ENCODE peak calls at places on chromosomes 5 and 9, in seven cellular contexts. F is transverse colon, R is IMR-90, V is tibial nerve, C is gastrocnemius medialis, T is HCT116, Y is stomach. O is an unnamed sample.
A peak's percentile ranks its signal among the peaks of the same experiment; 100 is the strongest.

GRCh38 chr5:142441638-142442037 is 116.8 kb upstream of the SPRY4 start:
- DNase-seq in Y (no peak), V (no peak), R (peak; percentile 33), C (peak; percentile 30), F (peak; percentile 27), T (peak; percentile 43), O (no peak)

GRCh38 chr9:95574176-95574575 is 57.4 kb upstream of the PTCH1 start:
- DNase-seq in C (no peak), Y (no peak), V (no peak), R (no peak), F (no peak), T (no peak), O (no peak)

GRCh38 chr5:10836991-10837390 is 76.0 kb upstream of the DAP start:
- DNase-seq in C (no peak), T (no peak), V (no peak), R (peak; percentile 83), Y (no peak), F (no peak), O (no peak)

GRCh38 chr5:9498541-9499497 is 47.1 kb downstream of the SEMA5A start:
- DNase-seq in F (no peak), C (no peak), Y (no peak), T (no peak), V (no peak), R (peak; percentile 20), O (no peak)

GRCh38 chr9:123562844-123563346 is 206.9 kb downstream of the CRB2 start:
- DNase-seq in R (peak; percentile 95), V (no peak), C (no peak), Y (no peak), T (no peak), F (no peak), O (no peak)

GRCh38 chr5:10601246-10602030 is 37.6 kb downstream of the ANKRD33B start:
- DNase-seq in F (peak; percentile 63), V (peak; percentile 91), T (peak; percentile 16), Y (peak; percentile 58), C (peak; percentile 85), R (peak; percentile 91), O (peak; percentile 62)

GRCh38 chr9:123548749-123549545 is 192.9 kb downstream of the CRB2 start:
- DNase-seq in V (no peak), C (no peak), R (no peak), F (no peak), Y (no peak), T (no peak), O (no peak)

GRCh38 chr9:129312731-129313130 is 134.7 kb upstream of the IER5L start:
- DNase-seq in C (peak; percentile 1), R (no peak), F (no peak), T (no peak), V (peak; percentile 9), Y (no peak), O (peak; percentile 12)

GRCh38 chr9:91676042-91676441 is 252.4 kb upstream of the NFIL3 start:
- DNase-seq in V (no peak), Y (no peak), F (no peak), C (no peak), T (peak; percentile 18), R (no peak), O (no peak)

GRCh38 chr9:120435066-120435465 is 144.9 kb downstream of the CDK5RAP2 start:
- DNase-seq in T (no peak), R (peak; percentile 91), F (no peak), Y (no peak), C (no peak), V (no peak), O (no peak)

GRCh38 chr5:3531320-3531986 is 64.2 kb upstream of the IRX1 start:
- DNase-seq in T (no peak), Y (no peak), V (no peak), R (no peak), F (no peak), C (no peak), O (no peak)

GRCh38 chr9:19464764-19465570 is 56.2 kb downstream of the ACER2 start:
- DNase-seq in V (peak; percentile 33), T (peak; percentile 49), C (peak; percentile 61), R (peak; percentile 81), F (peak; percentile 77), Y (peak; percentile 78), O (peak; percentile 30)

GRCh38 chr5:175146733-175147132 is 297.2 kb downstream of the DRD1 start:
- DNase-seq in V (no peak), F (no peak), R (no peak), C (no peak), T (no peak), Y (no peak), O (no peak)

GRCh38 chr5:126003309-126003708 is 419.9 kb upstream of the GRAMD2B start:
- DNase-seq in R (peak; percentile 83), F (no peak), V (no peak), Y (peak; percentile 64), C (no peak), T (no peak), O (no peak)

GRCh38 chr5:132010645-132011560 is 555 bp downstream of the ACSL6 start:
- DNase-seq in R (no peak), Y (peak; percentile 22), V (no peak), T (no peak), F (peak; percentile 2), C (peak; percentile 12), O (no peak)

GRCh38 chr5:115634343-115635132 is 8.7 kb upstream of the TMED7 start:
- DNase-seq in T (peak; percentile 70), C (peak; percentile 77), Y (peak; percentile 92), R (peak; percentile 80), V (peak; percentile 93), F (peak; percentile 93), O (peak; percentile 89)

GRCh38 chr9:6910032-6910431 is 152.3 kb downstream of the KDM4C start:
- DNase-seq in Y (no peak), V (no peak), R (peak; percentile 34), C (no peak), F (no peak), T (no peak), O (no peak)

GRCh38 chr5:93336330-93337110 is 244.5 kb downstream of the NR2F1-AS1 start:
- DNase-seq in C (no peak), Y (no peak), T (no peak), R (peak; percentile 45), F (no peak), V (no peak), O (no peak)

GRCh38 chr9:108550111-108550510 is 305.7 kb downstream of the ACTL7B start:
- DNase-seq in C (peak; percentile 20), R (no peak), T (no peak), V (no peak), F (no peak), Y (no peak), O (no peak)

GRCh38 chr9:76901801-76902200 is 4.1 kb downstream of the PRUNE2 start:
- DNase-seq in T (no peak), C (peak; percentile 16), R (no peak), F (no peak), V (no peak), Y (no peak), O (no peak)

GRCh38 chr9:127132921-127133647 is 10.6 kb upstream of the ANGPTL2 start:
- DNase-seq in R (peak; percentile 75), F (no peak), C (peak; percentile 55), V (no peak), Y (peak; percentile 29), T (no peak), O (no peak)

GRCh38 chr5:123125172-123125508 is 36.1 kb downstream of the PRDM6 start:
- DNase-seq in V (no peak), Y (no peak), C (no peak), F (no peak), T (no peak), R (peak; percentile 63), O (no peak)

GRCh38 chr9:135610290-135611141 is 28.8 kb downstream of the GLT6D1 start:
- DNase-seq in F (no peak), T (no peak), R (no peak), C (no peak), Y (no peak), V (no peak), O (peak; percentile 10)

GRCh38 chr5:69494481-69494880 is 1.9 kb downstream of the OCLN start:
- DNase-seq in V (no peak), C (no peak), Y (no peak), F (no peak), R (no peak), T (no peak), O (no peak)

GRCh38 chr5:69492391-69493234 is at the start of gene OCLN:
- DNase-seq in C (no peak), T (peak; percentile 81), F (peak; percentile 85), R (no peak), Y (peak; percentile 86), V (no peak), O (peak; percentile 67)

GRCh38 chr5:69491027-69491426 is 1.6 kb upstream of the OCLN start:
- DNase-seq in V (no peak), C (no peak), R (no peak), T (no peak), F (no peak), Y (no peak), O (no peak)

GRCh38 chr5:69493235-69493925 is 790 bp downstream of the OCLN start:
- DNase-seq in Y (peak; percentile 53), C (no peak), T (no peak), V (no peak), R (no peak), F (peak; percentile 50), O (peak; percentile 52)

GRCh38 chr5:69491838-69492390 is 676 bp upstream of the OCLN start:
- DNase-seq in C (no peak), T (no peak), V (no peak), F (no peak), R (no peak), Y (no peak), O (no peak)
- TF ChIP-seq CTCF in C (no peak), T (no peak), V (no peak), F (no peak), R (no peak), Y (no peak), O (no peak)

GRCh38 chr9:137551656-137552534 is at the start of gene MRPL41:
- DNase-seq in T (peak; percentile 61), F (peak; percentile 95), V (peak; percentile 82), Y (peak; percentile 95), C (peak; percentile 89), R (peak; percentile 68), O (peak; percentile 89)
- TF ChIP-seq POLR2A in T (peak; percentile 48), F (peak; percentile 82), V (peak; percentile 41), Y (no peak), C (peak; percentile 96), R (peak; percentile 55), O (peak; percentile 45)

GRCh38 chr5:33341316-33341715 is 99.4 kb upstream of the TARS1 start:
- DNase-seq in R (no peak), F (no peak), T (no peak), V (no peak), C (no peak), Y (no peak), O (no peak)

GRCh38 chr5:33343661-33344327 is 97.0 kb upstream of the TARS1 start:
- DNase-seq in Y (no peak), V (no peak), R (peak; percentile 88), F (no peak), C (no peak), T (peak; percentile 4), O (no peak)

DNA sequence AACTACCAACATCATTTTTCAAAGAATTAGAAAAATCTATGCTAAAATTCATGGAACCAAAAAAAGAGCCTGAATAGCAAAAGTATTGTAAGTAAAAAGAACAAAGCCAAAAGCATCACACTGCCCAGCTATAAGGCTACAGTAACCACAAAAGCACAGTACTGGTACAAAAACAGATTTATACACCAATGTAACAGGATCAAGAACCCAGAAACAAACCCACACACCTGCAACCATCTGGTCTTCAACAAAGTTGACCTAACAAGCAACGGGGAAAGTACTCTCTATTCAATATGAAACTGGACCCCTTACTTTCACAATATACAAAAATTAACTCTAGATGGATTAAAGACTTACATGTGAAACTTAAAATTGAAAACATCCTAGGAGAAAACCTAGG is 94.2 kb upstream of the TARS1 start:
- DNase-seq in F (no peak), V (no peak), C (no peak), R (no peak), Y (no peak), T (no peak), O (no peak)
- TF ChIP-seq CTCF in F (no peak), V (no peak), C (no peak), R (no peak), Y (no peak), T (no peak), O (no peak)

GRCh38 chr5:91382530-91383026 is 539 bp downstream of the ARRDC3 start:
- DNase-seq in T (no peak), F (peak; percentile 46), V (no peak), Y (peak; percentile 42), C (peak; percentile 23), R (peak; percentile 33), O (no peak)
- TF ChIP-seq POLR2A in T (no peak), F (no peak), V (peak; percentile 10), Y (no peak), C (no peak), R (no peak), O (no peak)